ENCODE peak calls at places on chromosomes 6 and 20, in five cellular contexts. E is lower lobe of right lung; W is activated CD4-positive, alpha-beta T cell treated with anti-CD3 and anti-CD28 coated beads, Interleukin-2, amount 50 U/mL, for 1 hour; J is germinal center; Y is GM20000. O is an unnamed sample.

GRCh38 chr6:142925575-142926110 is 19.3 kb downstream of the HIVEP2 start:
- DNase-seq in E (no peak), J (no peak), Y (no peak), W (no peak), O (no peak)

GRCh38 chr6:127459231-127459641 is at the start of gene KIAA0408:
- DNase-seq in Y (no peak), J (no peak), E (peak), W (no peak), O (peak)

GRCh38 chr6:41055149-41055548 is 2.1 kb downstream of the APOBEC2 start:
- DNase-seq in W (no peak), J (no peak), Y (no peak), E (no peak), O (no peak)

GRCh38 chr20:48350291-48350988 is 477.4 kb downstream of the PREX1 start:
- DNase-seq in J (peak), Y (peak), W (no peak), E (no peak), O (no peak)

GRCh38 chr6:117157448-117157847 is 107.9 kb upstream of the VGLL2 start:
- DNase-seq in J (no peak), W (no peak), Y (no peak), E (no peak), O (no peak)

GRCh38 chr6:53250761-53251672 is 97.7 kb downstream of the ELOVL5 start:
- DNase-seq in W (no peak), E (no peak), Y (no peak), J (no peak), O (no peak)

GRCh38 chr20:46994341-46994740 is 99.7 kb downstream of the EYA2 start:
- DNase-seq in J (peak), E (no peak), W (no peak), Y (peak), O (no peak)

GRCh38 chr20:63194007-63194820 is 21.7 kb downstream of the YTHDF1 start:
- DNase-seq in J (no peak), W (no peak), E (no peak), Y (no peak), O (no peak)

GRCh38 chr6:23524556-23524955 is 601.5 kb upstream of the NRSN1 start:
- DNase-seq in Y (no peak), W (no peak), J (no peak), E (no peak), O (no peak)

GRCh38 chr20:19211661-19212523 is 550 bp upstream of the SLC24A3 start:
- DNase-seq in W (no peak), Y (peak), J (peak), E (peak), O (peak)

GRCh38 chr6:149317656-149318571 is at the start of gene TAB2:
- DNase-seq in Y (peak), W (peak), E (peak), J (peak), O (peak)

GRCh38 chr6:17820055-17820454 is 113.3 kb upstream of the NUP153 start:
- DNase-seq in E (no peak), W (no peak), J (no peak), Y (no peak), O (no peak)

GRCh38 chr6:14207493-14207892 is 89.9 kb downstream of the CD83 start:
- DNase-seq in E (no peak), Y (no peak), J (no peak), W (no peak), O (no peak)

GRCh38 chr6:45816674-45817297 is 198.9 kb downstream of the CLIC5 start:
- DNase-seq in W (no peak), E (no peak), J (no peak), Y (no peak), O (no peak)

GRCh38 chr20:62804632-62805364 is at the start of gene OGFR:
- DNase-seq in Y (peak), W (peak), J (peak), E (peak), O (peak)

GRCh38 chr20:57048027-57048869 is 218.2 kb downstream of the BMP7 start:
- DNase-seq in J (peak), E (no peak), W (no peak), Y (peak), O (peak)

GRCh38 chr6:35576647-35577046 is 64.0 kb upstream of the TULP1 start:
- DNase-seq in J (no peak), Y (no peak), E (no peak), W (no peak), O (no peak)

GRCh38 chr6:118578617-118579016 is 30.5 kb downstream of the PLN start:
- DNase-seq in Y (no peak), E (no peak), J (no peak), W (no peak), O (no peak)